ENCODE peak calls at places on chromosome 2, in six cellular contexts. One of them, this sample, is unnamed.

GRCh38 chr2:65388626-65389390 is 43.6 kb downstream of the SPRED2 start:
- DNase-seq in HTR-8/SVneo: no peak
- DNase-seq in activated gamma-delta T cell treated with Interleukin-2 at 50 U/mL for 16 hours: no peak
- DNase-seq in renal cortical epithelial cell: no peak
- DNase-seq in Kasumi-1: no peak
- DNase-seq in GM20000: no peak
- DNase-seq in this sample: no peak

GRCh38 chr2:156518160-156518559 is 82.0 kb downstream of the GPD2 start:
- DNase-seq in activated gamma-delta T cell treated with Interleukin-2 at 50 U/mL for 16 hours: no peak
- DNase-seq in Kasumi-1: no peak
- DNase-seq in HTR-8/SVneo: no peak
- DNase-seq in GM20000: no peak
- DNase-seq in renal cortical epithelial cell: no peak
- DNase-seq in this sample: no peak

GRCh38 chr2:234620018-234620417 is 123.1 kb upstream of the ARL4C start:
- DNase-seq in GM20000: no peak
- DNase-seq in Kasumi-1: no peak
- DNase-seq in HTR-8/SVneo: no peak
- DNase-seq in activated gamma-delta T cell treated with Interleukin-2 at 50 U/mL for 16 hours: no peak
- DNase-seq in renal cortical epithelial cell: no peak
- DNase-seq in this sample: no peak

GRCh38 chr2:219029829-219030165 is 11.5 kb downstream of the CFAP65 start:
- DNase-seq in Kasumi-1: peak
- DNase-seq in HTR-8/SVneo: peak
- DNase-seq in renal cortical epithelial cell: peak
- DNase-seq in activated gamma-delta T cell treated with Interleukin-2 at 50 U/mL for 16 hours: peak
- DNase-seq in GM20000: peak
- DNase-seq in this sample: peak

GRCh38 chr2:140589696-140590095 is 1541.1 kb downstream of the LRP1B start:
- DNase-seq in HTR-8/SVneo: no peak
- DNase-seq in activated gamma-delta T cell treated with Interleukin-2 at 50 U/mL for 16 hours: no peak
- DNase-seq in GM20000: no peak
- DNase-seq in Kasumi-1: no peak
- DNase-seq in renal cortical epithelial cell: peak
- DNase-seq in this sample: no peak

GRCh38 chr2:126914811-126915500 is 16.3 kb downstream of the TEX51 start:
- DNase-seq in renal cortical epithelial cell: no peak
- DNase-seq in activated gamma-delta T cell treated with Interleukin-2 at 50 U/mL for 16 hours: no peak
- DNase-seq in GM20000: no peak
- DNase-seq in Kasumi-1: no peak
- DNase-seq in HTR-8/SVneo: no peak
- DNase-seq in this sample: no peak

GRCh38 chr2:152600698-152601097 is 116.6 kb downstream of the PRPF40A start:
- DNase-seq in activated gamma-delta T cell treated with Interleukin-2 at 50 U/mL for 16 hours: no peak
- DNase-seq in renal cortical epithelial cell: peak
- DNase-seq in GM20000: no peak
- DNase-seq in Kasumi-1: no peak
- DNase-seq in HTR-8/SVneo: peak
- DNase-seq in this sample: peak

GRCh38 chr2:195498176-195498575 is 158.8 kb upstream of the SLC39A10 start:
- DNase-seq in GM20000: no peak
- DNase-seq in Kasumi-1: peak
- DNase-seq in HTR-8/SVneo: no peak
- DNase-seq in renal cortical epithelial cell: peak
- DNase-seq in activated gamma-delta T cell treated with Interleukin-2 at 50 U/mL for 16 hours: peak
- DNase-seq in this sample: no peak

GRCh38 chr2:230160112-230160660 is 59.6 kb downstream of the SP110 start:
- DNase-seq in Kasumi-1: peak
- DNase-seq in renal cortical epithelial cell: peak
- DNase-seq in HTR-8/SVneo: peak
- DNase-seq in activated gamma-delta T cell treated with Interleukin-2 at 50 U/mL for 16 hours: peak
- DNase-seq in GM20000: peak
- DNase-seq in this sample: peak

GRCh38 chr2:30721241-30721640 is 86.0 kb downstream of the CAPN13 start:
- DNase-seq in Kasumi-1: no peak
- DNase-seq in activated gamma-delta T cell treated with Interleukin-2 at 50 U/mL for 16 hours: no peak
- DNase-seq in HTR-8/SVneo: no peak
- DNase-seq in renal cortical epithelial cell: no peak
- DNase-seq in GM20000: no peak
- DNase-seq in this sample: no peak

GRCh38 chr2:218964041-218964771 is 4.7 kb downstream of the CDK5R2 start:
- DNase-seq in HTR-8/SVneo: no peak
- DNase-seq in activated gamma-delta T cell treated with Interleukin-2 at 50 U/mL for 16 hours: no peak
- DNase-seq in Kasumi-1: no peak
- DNase-seq in renal cortical epithelial cell: peak
- DNase-seq in GM20000: no peak
- DNase-seq in this sample: no peak

GRCh38 chr2:174914894-174915760 is 90.1 kb downstream of the CHN1 start:
- DNase-seq in activated gamma-delta T cell treated with Interleukin-2 at 50 U/mL for 16 hours: no peak
- DNase-seq in Kasumi-1: no peak
- DNase-seq in renal cortical epithelial cell: peak
- DNase-seq in GM20000: no peak
- DNase-seq in HTR-8/SVneo: no peak
- DNase-seq in this sample: no peak

GRCh38 chr2:131034122-131035051 is 58.9 kb downstream of the FAM168B start:
- DNase-seq in GM20000: no peak
- DNase-seq in renal cortical epithelial cell: no peak
- DNase-seq in Kasumi-1: no peak
- DNase-seq in HTR-8/SVneo: no peak
- DNase-seq in activated gamma-delta T cell treated with Interleukin-2 at 50 U/mL for 16 hours: no peak
- DNase-seq in this sample: no peak

GRCh38 chr2:24359701-24360049 is 661 bp downstream of the ITSN2 start:
- DNase-seq in Kasumi-1: no peak
- DNase-seq in HTR-8/SVneo: peak
- DNase-seq in renal cortical epithelial cell: no peak
- DNase-seq in activated gamma-delta T cell treated with Interleukin-2 at 50 U/mL for 16 hours: peak
- DNase-seq in GM20000: no peak
- DNase-seq in this sample: no peak

GRCh38 chr2:37800176-37800835 is 124.8 kb upstream of the RMDN2 start:
- DNase-seq in activated gamma-delta T cell treated with Interleukin-2 at 50 U/mL for 16 hours: no peak
- DNase-seq in HTR-8/SVneo: no peak
- DNase-seq in renal cortical epithelial cell: no peak
- DNase-seq in GM20000: no peak
- DNase-seq in Kasumi-1: no peak
- DNase-seq in this sample: no peak

GRCh38 chr2:106703161-106703560 is 182.8 kb downstream of the ST6GAL2 start:
- DNase-seq in activated gamma-delta T cell treated with Interleukin-2 at 50 U/mL for 16 hours: no peak
- DNase-seq in GM20000: no peak
- DNase-seq in renal cortical epithelial cell: no peak
- DNase-seq in HTR-8/SVneo: no peak
- DNase-seq in Kasumi-1: no peak
- DNase-seq in this sample: no peak

GRCh38 chr2:8611712-8612111 is 70.1 kb upstream of the ID2 start:
- DNase-seq in Kasumi-1: no peak
- DNase-seq in HTR-8/SVneo: no peak
- DNase-seq in renal cortical epithelial cell: no peak
- DNase-seq in GM20000: no peak
- DNase-seq in activated gamma-delta T cell treated with Interleukin-2 at 50 U/mL for 16 hours: no peak
- DNase-seq in this sample: no peak

GRCh38 chr2:145573608-145574007 is 1053.7 kb upstream of the ZEB2 start:
- DNase-seq in GM20000: no peak
- DNase-seq in renal cortical epithelial cell: no peak
- DNase-seq in Kasumi-1: no peak
- DNase-seq in activated gamma-delta T cell treated with Interleukin-2 at 50 U/mL for 16 hours: no peak
- DNase-seq in HTR-8/SVneo: no peak
- DNase-seq in this sample: no peak

GRCh38 chr2:186098821-186099220 is 360.2 kb downstream of the FSIP2 start:
- DNase-seq in GM20000: no peak
- DNase-seq in Kasumi-1: no peak
- DNase-seq in renal cortical epithelial cell: peak
- DNase-seq in HTR-8/SVneo: no peak
- DNase-seq in activated gamma-delta T cell treated with Interleukin-2 at 50 U/mL for 16 hours: no peak
- DNase-seq in this sample: no peak

GRCh38 chr2:5290911-5291546 is 401.2 kb upstream of the SOX11 start:
- DNase-seq in activated gamma-delta T cell treated with Interleukin-2 at 50 U/mL for 16 hours: no peak
- DNase-seq in Kasumi-1: no peak
- DNase-seq in HTR-8/SVneo: no peak
- DNase-seq in renal cortical epithelial cell: peak
- DNase-seq in GM20000: no peak
- DNase-seq in this sample: no peak

GRCh38 chr2:135694711-135695110 is 46.9 kb upstream of the UBXN4 start:
- DNase-seq in renal cortical epithelial cell: peak
- DNase-seq in Kasumi-1: no peak
- DNase-seq in GM20000: no peak
- DNase-seq in HTR-8/SVneo: no peak
- DNase-seq in activated gamma-delta T cell treated with Interleukin-2 at 50 U/mL for 16 hours: no peak
- DNase-seq in this sample: no peak

GRCh38 chr2:230475143-230475542 is 59.1 kb downstream of the SP100 start:
- DNase-seq in Kasumi-1: no peak
- DNase-seq in activated gamma-delta T cell treated with Interleukin-2 at 50 U/mL for 16 hours: no peak
- DNase-seq in renal cortical epithelial cell: no peak
- DNase-seq in GM20000: no peak
- DNase-seq in HTR-8/SVneo: no peak
- DNase-seq in this sample: no peak